ENCODE peak calls at places on chromosomes 5 and 9, in five cellular contexts. J, Y, O, H and R are unnamed samples.

GRCh38 chr5:14109041-14109747 is 33.9 kb upstream of the TRIO start:
- DNase-seq in J (peak), Y (no peak), O (no peak), H (no peak), R (no peak)

GRCh38 chr9:22158983-22159382 is 149.9 kb upstream of the CDKN2B start:
- DNase-seq in J (no peak), Y (no peak), O (no peak), H (peak), R (no peak)

GRCh38 chr5:53151713-53152458 is 42.3 kb upstream of the MOCS2 start:
- DNase-seq in J (no peak), Y (no peak), O (no peak), H (no peak), R (no peak)

GRCh38 chr5:79849486-79850315 is 141.4 kb downstream of the MTX3 start:
- DNase-seq in J (no peak), Y (no peak), O (no peak), H (no peak), R (no peak)

GRCh38 chr9:136695435-136695895 is 8.2 kb upstream of the AGPAT2 start:
- DNase-seq in J (no peak), Y (no peak), O (no peak), H (peak), R (no peak)

GRCh38 chr9:17018540-17019196 is 116.2 kb upstream of the CNTLN start:
- DNase-seq in J (no peak), Y (no peak), O (no peak), H (no peak), R (no peak)

GRCh38 chr9:37156781-37157356 is 36.5 kb downstream of the ZCCHC7 start:
- DNase-seq in J (no peak), Y (no peak), O (no peak), H (no peak), R (no peak)

GRCh38 chr9:93958875-93959682 is 3.9 kb upstream of the BARX1 start:
- DNase-seq in J (no peak), Y (no peak), O (no peak), H (no peak), R (no peak)

GRCh38 chr9:136567651-136568287 is 21.9 kb upstream of the NOTCH1 start:
- DNase-seq in J (no peak), Y (peak), O (no peak), H (peak), R (no peak)

GRCh38 chr9:101536351-101536750 is 2.7 kb downstream of the RNF20 start:
- DNase-seq in J (no peak), Y (no peak), O (no peak), H (no peak), R (no peak)

GRCh38 chr5:72996632-72997031 is 40.8 kb downstream of the FCHO2 start:
- DNase-seq in J (no peak), Y (no peak), O (no peak), H (no peak), R (no peak)

GRCh38 chr5:179153921-179154345 is 93.8 kb downstream of the ZNF354C start:
- DNase-seq in J (no peak), Y (no peak), O (no peak), H (no peak), R (no peak)

GRCh38 chr5:147887925-147888324 is 9.4 kb downstream of the SCGB3A2 start:
- DNase-seq in J (no peak), Y (no peak), O (no peak), H (no peak), R (no peak)

GRCh38 chr5:24347206-24347605 is 297.6 kb downstream of the CDH10 start:
- DNase-seq in J (no peak), Y (no peak), O (no peak), H (no peak), R (no peak)

GRCh38 chr9:127580371-127580770 is 31.7 kb upstream of the STXBP1 start:
- DNase-seq in J (no peak), Y (no peak), O (no peak), H (no peak), R (no peak)

GRCh38 chr9:131320031-131320685 is 30.6 kb downstream of the PLPP7 start:
- DNase-seq in J (no peak), Y (peak), O (no peak), H (no peak), R (no peak)

GRCh38 chr5:149304195-149305072 is 32.8 kb downstream of the AFAP1L1 start:
- DNase-seq in J (no peak), Y (no peak), O (no peak), H (no peak), R (no peak)

GRCh38 chr5:72005676-72006075 is 101.6 kb upstream of the MAP1B start:
- DNase-seq in J (no peak), Y (no peak), O (no peak), H (no peak), R (no peak)

GRCh38 chr9:128155736-128156500 is 4.1 kb upstream of the BBLN start:
- DNase-seq in J (no peak), Y (no peak), O (no peak), H (no peak), R (no peak)

GRCh38 chr9:71858812-71859211 is 52.2 kb downstream of the ABHD17B start:
- DNase-seq in J (peak), Y (no peak), O (no peak), H (no peak), R (no peak)

GRCh38 chr9:71857159-71857558 is 53.8 kb downstream of the ABHD17B start:
- DNase-seq in J (no peak), Y (no peak), O (no peak), H (no peak), R (no peak)

GRCh38 chr9:71861618-71862017 is 49.4 kb downstream of the ABHD17B start:
- DNase-seq in J (no peak), Y (no peak), O (no peak), H (no peak), R (no peak)

GRCh38 chr9:71858102-71858798 is 52.7 kb downstream of the ABHD17B start:
- DNase-seq in J (no peak), Y (no peak), O (no peak), H (no peak), R (no peak)

DNA sequence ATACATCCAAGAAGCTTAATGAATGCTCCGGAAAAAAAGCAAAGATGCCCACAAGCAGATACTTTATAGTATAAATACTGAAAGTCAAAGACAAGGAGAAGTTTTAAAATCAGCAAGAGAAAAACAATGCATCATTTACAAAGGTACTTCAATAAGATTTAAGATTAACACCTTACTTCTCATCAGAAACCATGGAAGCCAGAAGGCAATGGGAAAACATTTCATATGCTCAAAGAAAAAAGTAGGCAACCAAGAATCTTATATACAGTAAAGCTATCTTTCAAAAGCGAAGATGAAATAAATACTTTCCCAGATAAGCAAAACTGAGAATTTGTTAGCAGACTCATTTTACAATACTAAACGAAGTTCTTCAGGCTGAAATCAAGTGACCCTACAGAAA is 51.1 kb downstream of the ABHD17B start:
- DNase-seq in J (no peak), Y (no peak), O (no peak), H (no peak), R (no peak)
- TF ChIP-seq YY1 in J (no peak), Y (no peak), O (no peak), H (no peak), R (no peak)

DNA sequence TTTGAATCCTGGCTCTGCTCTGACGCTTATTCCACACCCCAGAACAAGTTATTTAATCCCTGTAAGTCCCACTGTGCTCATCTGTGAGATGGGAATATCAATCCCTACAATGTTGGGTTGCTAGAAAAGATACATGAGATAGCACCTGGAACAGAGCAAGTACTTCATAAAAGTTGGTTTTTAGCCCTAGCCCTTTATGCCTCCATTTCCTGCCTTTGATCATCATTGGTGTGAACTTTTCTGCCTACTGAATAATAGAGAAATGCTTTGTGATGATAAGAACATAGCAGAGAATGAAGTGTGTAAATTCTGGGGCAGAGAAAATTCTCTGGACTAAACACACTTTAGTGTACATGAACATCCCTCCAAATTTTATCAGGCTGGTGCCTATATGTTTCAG is 90.3 kb upstream of the RANBP6 start:
- DNase-seq in J (no peak), Y (no peak), O (no peak), H (no peak), R (no peak)
- H3K9ac ChIP-seq in J (no peak), Y (no peak), O (no peak), H (no peak), R (no peak)

GRCh38 chr9:114046876-114047275 is 31.2 kb downstream of the AMBP start:
- DNase-seq in J (no peak), Y (no peak), O (no peak), H (no peak), R (no peak)
- TF ChIP-seq YY1 in J (no peak), Y (no peak), O (no peak), H (no peak), R (no peak)

GRCh38 chr5:150497274-150497988 is 10.5 kb upstream of the NDST1 start:
- DNase-seq in J (no peak), Y (no peak), O (no peak), H (peak), R (no peak)
- H3K9ac ChIP-seq in J (no peak), Y (no peak), O (no peak), H (peak), R (peak)

GRCh38 chr5:39494099-39494498 is 69.3 kb upstream of the DAB2 start:
- DNase-seq in J (no peak), Y (no peak), O (no peak), H (no peak), R (no peak)
- TF ChIP-seq YY1 in J (no peak), Y (no peak), O (no peak), H (no peak), R (no peak)

DNA sequence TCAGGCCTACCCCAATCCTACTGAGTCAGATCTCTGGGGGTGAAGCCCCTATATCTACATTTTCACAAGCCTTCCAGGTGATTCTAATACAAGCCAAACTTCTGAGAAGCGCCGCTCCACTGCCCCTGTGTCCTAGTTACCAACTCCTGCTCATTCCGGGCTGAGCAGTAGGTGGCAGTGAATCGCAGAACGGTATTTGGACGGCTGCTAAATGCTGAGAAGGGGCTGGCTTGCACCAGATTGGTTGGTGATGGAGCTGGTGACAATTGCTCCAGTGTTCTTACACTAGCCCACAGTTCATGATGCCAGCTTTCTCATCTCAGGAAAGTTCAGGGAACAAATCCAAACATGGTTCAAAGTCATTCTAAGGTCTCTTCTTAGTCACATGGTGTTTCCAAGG is 31.1 kb upstream of the FGF1 start:
- DNase-seq in J (no peak), Y (no peak), O (no peak), H (peak), R (peak)
- H3K9ac ChIP-seq in J (no peak), Y (no peak), O (no peak), H (no peak), R (no peak)

GRCh38 chr5:34045996-34046395 is 3.0 kb upstream of the C1QTNF3 start:
- DNase-seq in J (no peak), Y (no peak), O (no peak), H (no peak), R (no peak)
- TF ChIP-seq YY1 in J (no peak), Y (no peak), O (no peak), H (no peak), R (no peak)